ENCODE peak calls at places on chromosomes 3 and 15, in eight cellular contexts. W, D, Y, T, K, A, B and G are unnamed samples.

GRCh38 chr3:195095035-195095703 is 175.8 kb downstream of the XXYLT1 start:
- DNase-seq in W (no peak), D (peak; percentile 4), Y (no peak), T (peak; percentile 16), K (no peak), A (no peak), B (peak; percentile 24), G (no peak)

GRCh38 chr15:80503319-80503952 is 99.3 kb downstream of the ARNT2 start:
- DNase-seq in W (no peak), D (no peak), Y (no peak), T (no peak), K (no peak), A (no peak), B (no peak), G (no peak)

GRCh38 chr3:32113981-32114566 is 7.7 kb downstream of the GPD1L start:
- DNase-seq in W (no peak), D (no peak), Y (no peak), T (no peak), K (no peak), A (no peak), B (no peak), G (no peak)

GRCh38 chr3:120364821-120365220 is 15.7 kb upstream of the LRRC58 start:
- DNase-seq in W (no peak), D (no peak), Y (no peak), T (no peak), K (peak; percentile 49), A (peak; percentile 30), B (no peak), G (no peak)

GRCh38 chr3:170725285-170725731 is 139.4 kb upstream of the SLC7A14 start:
- DNase-seq in W (no peak), D (no peak), Y (no peak), T (no peak), K (peak; percentile 80), A (no peak), B (no peak), G (no peak)

GRCh38 chr3:115187149-115187757 is 40.2 kb upstream of the ZBTB20 start:
- DNase-seq in W (no peak), D (no peak), Y (no peak), T (no peak), K (no peak), A (no peak), B (no peak), G (no peak)

GRCh38 chr3:85387913-85388510 is 429.2 kb downstream of the CADM2 start:
- DNase-seq in W (no peak), D (no peak), Y (no peak), T (no peak), K (no peak), A (no peak), B (no peak), G (no peak)

GRCh38 chr15:63039811-63040210 is 2.7 kb upstream of the TPM1 start:
- DNase-seq in W (no peak), D (no peak), Y (no peak), T (no peak), K (no peak), A (no peak), B (no peak), G (no peak)

GRCh38 chr15:33098082-33099058 is 96.1 kb downstream of the FMN1 start:
- DNase-seq in W (no peak), D (no peak), Y (no peak), T (no peak), K (peak; percentile 91), A (peak; percentile 69), B (no peak), G (peak; percentile 43)

GRCh38 chr15:98548172-98548971 is 100.0 kb upstream of the IGF1R start:
- DNase-seq in W (peak; percentile 61), D (peak; percentile 84), Y (peak; percentile 58), T (no peak), K (peak; percentile 60), A (peak; percentile 58), B (peak; percentile 51), G (peak; percentile 91)

GRCh38 chr3:149271669-149272068 is 50.0 kb upstream of the CP start:
- DNase-seq in W (no peak), D (no peak), Y (no peak), T (no peak), K (no peak), A (no peak), B (no peak), G (no peak)

GRCh38 chr3:81554348-81554747 is 207.1 kb downstream of the GBE1 start:
- DNase-seq in W (no peak), D (no peak), Y (no peak), T (no peak), K (peak; percentile 84), A (no peak), B (no peak), G (peak; percentile 2)

GRCh38 chr3:134039161-134039862 is 9.6 kb upstream of the SLCO2A1 start:
- DNase-seq in W (peak; percentile 82), D (no peak), Y (no peak), T (no peak), K (no peak), A (no peak), B (no peak), G (no peak)

GRCh38 chr15:72784233-72784876 is 797 bp upstream of the ADPGK start:
- DNase-seq in W (peak; percentile 59), D (no peak), Y (peak; percentile 88), T (no peak), K (peak; percentile 78), A (peak; percentile 63), B (no peak), G (peak; percentile 89)

GRCh38 chr3:147462856-147463255 is 53.7 kb downstream of the ZIC1 start:
- DNase-seq in W (no peak), D (no peak), Y (no peak), T (no peak), K (no peak), A (no peak), B (no peak), G (no peak)

GRCh38 chr3:59783468-59783988 is 733.7 kb upstream of the CFAP20DC start:
- DNase-seq in W (no peak), D (no peak), Y (no peak), T (no peak), K (no peak), A (no peak), B (peak; percentile 45), G (no peak)

GRCh38 chr3:94159062-94159726 is 96.3 kb downstream of the NSUN3 start:
- DNase-seq in W (peak; percentile 61), D (peak; percentile 21), Y (no peak), T (no peak), K (peak; percentile 81), A (peak; percentile 13), B (no peak), G (peak; percentile 79)

GRCh38 chr3:98780343-98780742 is 17.2 kb downstream of the ST3GAL6 start:
- DNase-seq in W (no peak), D (no peak), Y (no peak), T (no peak), K (peak; percentile 79), A (peak; percentile 16), B (no peak), G (no peak)

GRCh38 chr3:135650309-135650708 is 315.2 kb upstream of the PPP2R3A start:
- DNase-seq in W (no peak), D (no peak), Y (no peak), T (no peak), K (no peak), A (no peak), B (no peak), G (no peak)

GRCh38 chr3:63967675-63968611 is 55.4 kb downstream of the PSMD6 start:
- DNase-seq in W (peak; percentile 5), D (peak; percentile 30), Y (peak; percentile 40), T (peak; percentile 63), K (peak; percentile 82), A (no peak), B (peak; percentile 60), G (peak; percentile 31)

GRCh38 chr15:29139540-29140459 is 129.8 kb downstream of the NSMCE3 start:
- DNase-seq in W (peak; percentile 44), D (peak; percentile 43), Y (peak; percentile 80), T (peak; percentile 62), K (no peak), A (peak; percentile 81), B (peak; percentile 83), G (peak; percentile 19)

GRCh38 chr15:87851497-87851896 is 405.0 kb downstream of the NTRK3 start:
- DNase-seq in W (no peak), D (no peak), Y (no peak), T (no peak), K (no peak), A (no peak), B (no peak), G (no peak)

GRCh38 chr3:134326126-134326525 is 48.1 kb downstream of the AMOTL2 start:
- DNase-seq in W (no peak), D (no peak), Y (no peak), T (no peak), K (peak; percentile 69), A (no peak), B (no peak), G (no peak)

GRCh38 chr3:123152656-123153055 is 49.1 kb upstream of the SEC22A start:
- DNase-seq in W (no peak), D (no peak), Y (no peak), T (no peak), K (no peak), A (no peak), B (no peak), G (no peak)

GRCh38 chr15:81308260-81308659 is 15.7 kb downstream of the STARD5 start:
- DNase-seq in W (no peak), D (no peak), Y (no peak), T (no peak), K (no peak), A (peak; percentile 29), B (no peak), G (no peak)

GRCh38 chr3:120147072-120147871 is 53.0 kb upstream of the GSK3B start:
- DNase-seq in W (peak; percentile 52), D (no peak), Y (no peak), T (peak; percentile 70), K (no peak), A (no peak), B (no peak), G (no peak)

GRCh38 chr3:58414538-58415197 is 19.0 kb downstream of the PDHB start:
- DNase-seq in W (peak; percentile 65), D (peak; percentile 66), Y (peak; percentile 66), T (no peak), K (peak; percentile 51), A (peak; percentile 49), B (no peak), G (peak; percentile 38)